ENCODE peak calls at places on chromosomes 5 and 9, in four cellular contexts. One of them, this sample, is unnamed.

GRCh38 chr5:7756453-7756852 is 94.5 kb downstream of the CFAP90 start:
- DNase-seq in AG04449: no peak
- DNase-seq in SK-N-SH: no peak
- DNase-seq in heart right ventricle: no peak
- DNase-seq in this sample: no peak

GRCh38 chr9:109114670-109115069 is 5.1 kb downstream of the TMEM245 start:
- DNase-seq in heart right ventricle: no peak
- DNase-seq in AG04449: no peak
- DNase-seq in SK-N-SH: no peak
- DNase-seq in this sample: peak; percentile 99

GRCh38 chr9:126206099-126206498 is 120.5 kb upstream of the MVB12B start:
- DNase-seq in SK-N-SH: peak; percentile 49
- DNase-seq in heart right ventricle: no peak
- DNase-seq in AG04449: no peak
- DNase-seq in this sample: no peak

GRCh38 chr5:139848508-139849100 is 53.0 kb downstream of the PSD2 start:
- DNase-seq in SK-N-SH: no peak
- DNase-seq in AG04449: no peak
- DNase-seq in heart right ventricle: peak; percentile 36
- DNase-seq in this sample: no peak

GRCh38 chr5:137185193-137185592 is 313.9 kb downstream of the SPOCK1 start:
- DNase-seq in AG04449: no peak
- DNase-seq in SK-N-SH: no peak
- DNase-seq in heart right ventricle: no peak
- DNase-seq in this sample: no peak

GRCh38 chr9:116944714-116945534 is 257.8 kb downstream of the TRIM32 start:
- DNase-seq in SK-N-SH: no peak
- DNase-seq in heart right ventricle: no peak
- DNase-seq in AG04449: no peak
- DNase-seq in this sample: no peak

GRCh38 chr5:163579729-163580128 is 74.3 kb downstream of the MAT2B start:
- DNase-seq in heart right ventricle: no peak
- DNase-seq in AG04449: no peak
- DNase-seq in SK-N-SH: no peak
- DNase-seq in this sample: no peak

GRCh38 chr9:93869863-93870262 is 85.3 kb downstream of the BARX1 start:
- DNase-seq in SK-N-SH: no peak
- DNase-seq in AG04449: no peak
- DNase-seq in heart right ventricle: no peak
- DNase-seq in this sample: no peak

GRCh38 chr5:68285857-68286611 is 70.5 kb downstream of the PIK3R1 start:
- DNase-seq in AG04449: no peak
- DNase-seq in SK-N-SH: peak; percentile 36
- DNase-seq in heart right ventricle: no peak
- DNase-seq in this sample: no peak

DNA sequence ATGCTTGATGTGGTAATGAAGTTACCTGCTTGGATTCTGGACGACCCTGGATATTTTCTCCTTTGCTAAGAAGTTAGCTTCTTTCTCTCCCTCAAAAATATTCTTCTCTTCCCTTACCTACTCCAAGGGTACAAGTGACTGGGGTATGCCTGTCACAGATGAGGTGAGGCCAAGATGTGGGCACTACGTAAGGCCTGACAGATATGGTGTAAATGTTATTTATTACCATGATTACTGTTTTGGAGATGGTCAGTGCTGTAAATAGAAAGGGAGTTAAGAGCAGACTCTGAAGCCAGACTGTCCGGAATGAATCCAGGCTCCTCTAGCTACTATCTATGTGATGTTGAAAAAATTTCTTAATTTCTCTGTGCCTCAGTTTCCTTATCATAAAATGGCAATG is 1.1 kb upstream of the KIAA1958 start:
- DNase-seq in heart right ventricle: no peak
- DNase-seq in SK-N-SH: no peak
- DNase-seq in AG04449: no peak
- DNase-seq in this sample: no peak
- H3K4me3 ChIP-seq in heart right ventricle: no peak overlapping the region
- H3K4me3 ChIP-seq in SK-N-SH: peak overlapping the region; percentile 81
- H3K4me3 ChIP-seq in AG04449: no peak overlapping the region
- H3K4me3 ChIP-seq in this sample: peak overlapping the region; percentile 95

DNA sequence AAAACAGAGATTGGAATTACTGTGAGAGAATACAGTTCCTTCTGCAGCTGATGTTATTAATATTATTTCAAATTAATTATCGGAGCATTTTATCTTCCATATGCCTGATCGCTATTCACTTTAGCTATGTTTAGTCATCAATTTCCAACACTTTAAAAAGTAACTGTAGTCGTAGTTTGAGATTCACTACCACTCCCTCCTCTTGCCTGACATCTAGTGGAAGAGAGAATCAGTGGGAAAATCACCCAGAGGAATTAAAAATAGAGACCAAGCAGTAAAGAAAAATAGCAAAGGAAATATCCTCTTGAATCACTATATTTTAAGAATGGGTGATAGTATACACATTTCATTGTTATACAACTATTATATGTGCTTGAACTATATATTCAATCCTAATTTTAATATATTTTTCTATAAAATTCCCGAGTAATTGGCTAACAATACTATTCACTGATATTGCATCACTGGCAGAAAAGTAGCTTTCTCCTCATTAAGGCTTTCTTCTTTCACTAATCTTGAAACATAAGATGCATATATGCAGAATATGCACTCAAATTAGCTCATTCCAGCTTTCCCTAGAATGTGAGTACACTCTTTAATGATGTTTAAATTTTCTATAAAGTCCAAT is 708.7 kb downstream of the CDH9 start:
- DNase-seq in SK-N-SH: peak; percentile 14
- DNase-seq in AG04449: no peak
- DNase-seq in heart right ventricle: no peak
- DNase-seq in this sample: no peak
- TF ChIP-seq CTCF in SK-N-SH: peak; percentile 63
- TF ChIP-seq CTCF in AG04449: no peak
- TF ChIP-seq CTCF in heart right ventricle: no peak
- TF ChIP-seq CTCF in this sample: peak; percentile 64

GRCh38 chr5:50969207-50970145 is 303.0 kb downstream of the PARP8 start:
- DNase-seq in heart right ventricle: no peak
- DNase-seq in SK-N-SH: peak; percentile 80
- DNase-seq in AG04449: no peak
- DNase-seq in this sample: no peak

GRCh38 chr5:50965621-50966362 is 299.4 kb downstream of the PARP8 start:
- DNase-seq in heart right ventricle: no peak
- DNase-seq in AG04449: no peak
- DNase-seq in SK-N-SH: peak; percentile 40
- DNase-seq in this sample: no peak

GRCh38 chr5:50966986-50967385 is 300.5 kb downstream of the PARP8 start:
- DNase-seq in heart right ventricle: no peak
- DNase-seq in SK-N-SH: peak; percentile 26
- DNase-seq in AG04449: no peak
- DNase-seq in this sample: no peak

GRCh38 chr5:50968296-50969206 is 302.1 kb downstream of the PARP8 start:
- DNase-seq in heart right ventricle: no peak
- DNase-seq in SK-N-SH: peak; percentile 31
- DNase-seq in AG04449: no peak
- DNase-seq in this sample: no peak

DNA sequence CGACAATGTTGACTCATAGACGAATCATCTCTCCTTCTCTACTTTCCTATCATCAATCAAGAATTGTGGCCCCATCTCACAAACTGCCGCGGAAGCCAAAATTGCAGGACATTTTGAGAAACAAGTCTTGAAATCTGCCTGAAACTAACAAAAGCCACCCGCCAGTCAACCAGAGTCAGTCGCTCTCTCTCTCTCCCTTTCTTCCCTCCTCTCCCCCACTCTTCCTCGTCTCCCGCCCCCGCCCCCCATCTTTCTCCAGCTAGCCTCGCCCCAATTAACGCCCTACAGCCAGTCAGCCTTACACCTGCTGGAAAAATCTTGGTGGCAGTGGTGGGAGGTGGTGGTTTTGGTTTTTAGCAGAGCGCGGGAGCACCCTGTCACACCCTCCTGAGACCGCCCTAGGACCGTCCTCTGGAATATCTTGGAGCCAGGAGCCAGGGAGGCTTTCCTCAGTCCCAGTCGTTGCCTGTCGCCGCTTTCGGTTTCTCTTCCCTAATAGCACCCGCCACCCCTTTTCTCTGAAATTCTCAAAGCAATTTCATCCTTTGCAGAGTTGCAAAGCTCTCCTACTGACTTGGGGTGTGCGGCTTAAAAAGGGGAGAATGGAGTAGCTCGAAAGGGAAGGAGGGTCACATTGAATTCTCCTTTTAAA is 301.1 kb downstream of the PARP8 start:
- DNase-seq in SK-N-SH: peak; percentile 62
- DNase-seq in heart right ventricle: no peak
- DNase-seq in AG04449: no peak
- DNase-seq in this sample: no peak
- H3K4me3 ChIP-seq in SK-N-SH: peak overlapping the region; percentile 53
- H3K4me3 ChIP-seq in heart right ventricle: peak overlapping the region; percentile 35
- H3K4me3 ChIP-seq in AG04449: peak overlapping the region; percentile 40
- H3K4me3 ChIP-seq in this sample: no peak overlapping the region

GRCh38 chr9:105244996-105245719 is 707 bp downstream of the SLC44A1 start:
- DNase-seq in SK-N-SH: peak; percentile 60
- DNase-seq in heart right ventricle: peak; percentile 46
- DNase-seq in AG04449: no peak
- DNase-seq in this sample: no peak
- TF ChIP-seq CTCF in SK-N-SH: peak; percentile 30
- TF ChIP-seq CTCF in heart right ventricle: no peak
- TF ChIP-seq CTCF in AG04449: no peak
- TF ChIP-seq CTCF in this sample: peak; percentile 31

This sample was measured in epithelial cell of proximal tubule.